ENCODE peak calls at places on chromosomes 2 and 18, in nine cellular contexts. C, U, S, N, O, Q, R, X and J are unnamed samples.

GRCh38 chr2:222907048-222907447 is 46.2 kb downstream of the ACSL3 start:
- DNase-seq in C (no peak), N (no peak), X (no peak), O (no peak), R (no peak), Q (no peak), U (no peak), S (no peak), J (no peak)

GRCh38 chr2:143371616-143372015 is 242.4 kb downstream of the ARHGAP15 start:
- DNase-seq in S (no peak), Q (no peak), N (no peak), X (no peak), U (peak), R (no peak), O (no peak), C (no peak), J (no peak)

GRCh38 chr2:109701362-109701761 is 87.2 kb downstream of the SOWAHC start:
- DNase-seq in C (no peak), R (no peak), X (no peak), U (no peak), Q (no peak), N (no peak), S (no peak), O (no peak), J (no peak)

GRCh38 chr18:66874812-66875474 is 271.1 kb upstream of the CDH19 start:
- DNase-seq in C (no peak), S (no peak), N (no peak), X (no peak), R (no peak), O (no peak), U (no peak), Q (no peak), J (no peak)

GRCh38 chr2:71643674-71644357 is 190.5 kb downstream of the DYSF start:
- DNase-seq in X (no peak), N (no peak), U (no peak), R (peak), O (no peak), S (no peak), Q (no peak), C (no peak), J (no peak)

GRCh38 chr2:48888096-48888495 is 132.6 kb upstream of the LHCGR start:
- DNase-seq in O (no peak), X (no peak), N (no peak), C (no peak), R (no peak), S (no peak), U (no peak), Q (no peak), J (no peak)

GRCh38 chr2:199315299-199316179 is 142.2 kb downstream of the SATB2 start:
- DNase-seq in R (no peak), C (no peak), X (no peak), O (no peak), N (no peak), U (peak), S (no peak), Q (peak), J (no peak)

GRCh38 chr2:96702098-96702785 is 37.6 kb downstream of the LMAN2L start:
- DNase-seq in X (no peak), N (no peak), R (peak), S (no peak), Q (no peak), C (no peak), U (no peak), O (no peak), J (no peak)

GRCh38 chr2:157441072-157441454 is 2.8 kb downstream of the CYTIP start:
- DNase-seq in N (no peak), Q (no peak), S (no peak), U (no peak), R (no peak), C (no peak), X (no peak), O (peak), J (no peak)

GRCh38 chr2:46984642-46985476 is 69.3 kb upstream of the MCFD2 start:
- DNase-seq in C (peak), O (peak), X (no peak), U (peak), R (peak), S (peak), Q (peak), N (peak), J (no peak)
- H3K27ac ChIP-seq in C (peak), O (peak), X (no peak), U (peak), R (peak), S (peak), Q (peak), N (peak), J (peak)

GRCh38 chr2:25337276-25337675 is 4.4 kb downstream of the DNMT3A start:
- DNase-seq in U (no peak), N (peak), O (no peak), S (no peak), R (no peak), C (no peak), Q (no peak), X (no peak), J (peak)
- H3K27ac ChIP-seq in U (no peak), N (no peak), O (no peak), S (no peak), R (no peak), C (no peak), Q (no peak), X (no peak), J (peak)

GRCh38 chr2:46651363-46652099 is 172.2 kb downstream of the TMEM247 start:
- DNase-seq in O (no peak), N (no peak), S (no peak), C (no peak), X (no peak), Q (peak), U (peak), R (no peak), J (no peak)
- H3K27ac ChIP-seq in O (no peak), N (no peak), S (no peak), C (no peak), X (no peak), Q (no peak), U (no peak), R (no peak), J (no peak)

GRCh38 chr18:22429564-22429963 is 11.8 kb upstream of the CTAGE1 start:
- DNase-seq in U (no peak), Q (no peak), X (no peak), R (no peak), C (no peak), O (no peak), S (no peak), N (no peak), J (no peak)

GRCh38 chr18:22432672-22433137 is 15.0 kb upstream of the CTAGE1 start:
- DNase-seq in C (no peak), O (peak), X (peak), Q (peak), U (peak), S (peak), R (peak), N (peak), J (no peak)

GRCh38 chr18:22428672-22429071 is 11.0 kb upstream of the CTAGE1 start:
- DNase-seq in X (no peak), U (peak), S (no peak), N (no peak), Q (peak), C (no peak), R (no peak), O (no peak), J (no peak)

GRCh38 chr18:22424564-22424963 is 6.8 kb upstream of the CTAGE1 start:
- DNase-seq in U (no peak), X (no peak), O (no peak), C (no peak), Q (no peak), R (no peak), S (no peak), N (no peak), J (no peak)

DNA sequence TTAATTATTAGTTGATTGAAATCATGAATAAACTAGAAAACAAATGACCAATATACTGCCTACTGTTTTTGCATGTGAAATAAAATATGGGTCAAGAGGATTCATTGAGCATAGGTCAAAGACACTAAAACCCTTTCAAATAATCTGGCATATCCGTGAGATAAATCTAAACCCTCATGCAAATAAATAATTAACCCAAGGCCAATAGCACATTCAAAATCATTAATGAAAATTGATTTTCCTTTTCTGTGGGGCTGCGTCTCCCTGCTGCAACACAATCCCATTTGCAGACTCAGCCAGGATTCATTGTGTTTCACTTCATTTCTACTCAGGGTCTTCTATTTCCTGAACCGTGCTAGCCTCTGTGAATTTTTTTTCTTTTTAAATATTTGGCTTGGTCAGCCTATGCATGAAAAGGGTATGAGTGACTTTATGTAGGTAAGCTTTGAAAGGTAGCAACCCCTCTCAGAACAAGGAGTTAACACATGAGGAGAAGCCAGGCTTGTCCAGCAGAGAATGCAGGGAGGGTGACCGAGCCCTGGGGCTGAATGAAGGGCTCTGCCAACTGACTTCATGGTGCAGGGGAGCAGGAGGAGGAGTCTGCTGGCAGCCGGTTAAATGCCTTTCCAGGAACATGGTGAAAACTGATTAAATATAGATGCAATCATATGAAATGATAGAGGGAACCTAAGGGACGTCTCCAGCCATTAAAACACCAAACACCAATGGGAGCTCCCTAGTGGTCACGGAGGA is 10.3 kb upstream of the CTAGE1 start:
- DNase-seq in X (no peak), R (no peak), Q (no peak), O (no peak), C (no peak), N (no peak), S (no peak), U (no peak), J (no peak)
- H3K27ac ChIP-seq in X (peak), R (no peak), Q (no peak), O (no peak), C (no peak), N (peak), S (no peak), U (no peak), J (no peak)